ENCODE peak calls at places on chromosome 17, in nine cellular contexts. I is lung microvascular endothelial cell; E is CD8-positive, alpha-beta memory T cell; U is frontal cortex; G is NCI-H460; X is activated naive CD8-positive, alpha-beta T cell treated with anti-CD3 and anti-CD28 coated beads, Interleukin-2, amount 50 U/mL, for 24 hours; H is brain pericyte; R is GM20000; S is activated CD4-positive, CD25-positive, alpha-beta regulatory T cell. F is an unnamed sample.

GRCh38 chr17:2337811-2338657 is 733 bp downstream of the SGSM2 start:
- DNase-seq in I (peak; percentile 66), E (peak; percentile 61), U (peak; percentile 78), G (peak; percentile 48), X (peak; percentile 66), H (no peak), R (peak; percentile 83), S (no peak), F (peak; percentile 83)

GRCh38 chr17:40515011-40515410 is 13.6 kb upstream of the TNS4 start:
- DNase-seq in I (no peak), E (no peak), U (no peak), G (no peak), X (no peak), H (no peak), R (no peak), S (no peak), F (no peak)

GRCh38 chr17:81334419-81334896 is 39.4 kb upstream of the SLC38A10 start:
- DNase-seq in I (no peak), E (no peak), U (no peak), G (no peak), X (no peak), H (no peak), R (no peak), S (no peak), F (no peak)

GRCh38 chr17:82786427-82786826 is 34.6 kb downstream of the TBCD start:
- DNase-seq in I (no peak), E (no peak), U (no peak), G (no peak), X (no peak), H (no peak), R (no peak), S (no peak), F (no peak)

GRCh38 chr17:2693561-2694380 is 17.8 kb downstream of the CLUH start:
- DNase-seq in I (no peak), E (no peak), U (no peak), G (no peak), X (no peak), H (no peak), R (peak; percentile 25), S (no peak), F (no peak)

GRCh38 chr17:40646791-40647548 is 648 bp downstream of the SMARCE1 start:
- DNase-seq in I (peak; percentile 65), E (peak; percentile 36), U (no peak), G (no peak), X (peak; percentile 50), H (no peak), R (peak; percentile 64), S (peak; percentile 31), F (no peak)

GRCh38 chr17:46264456-46265198 is 30.3 kb upstream of the LRRC37A start:
- DNase-seq in I (peak; percentile 62), E (peak; percentile 18), U (no peak), G (no peak), X (no peak), H (no peak), R (peak; percentile 45), S (no peak), F (peak; percentile 90)

GRCh38 chr17:7650509-7651096 is at the start of gene ATP1B2:
- DNase-seq in I (peak; percentile 20), E (peak; percentile 82), U (peak; percentile 89), G (peak; percentile 46), X (peak; percentile 70), H (no peak), R (peak; percentile 89), S (peak; percentile 36), F (peak; percentile 46)

GRCh38 chr17:32479074-32479617 is 7.6 kb upstream of the CDK5R1 start:
- DNase-seq in I (no peak), E (no peak), U (no peak), G (no peak), X (no peak), H (no peak), R (no peak), S (no peak), F (no peak)

GRCh38 chr17:2701161-2701995 is 10.2 kb downstream of the CLUH start:
- DNase-seq in I (no peak), E (no peak), U (no peak), G (no peak), X (no peak), H (no peak), R (peak; percentile 20), S (no peak), F (no peak)

GRCh38 chr17:2395258-2396170 is 5.3 kb downstream of the MNT start:
- DNase-seq in I (peak; percentile 66), E (no peak), U (no peak), G (peak; percentile 53), X (peak; percentile 18), H (no peak), R (no peak), S (no peak), F (peak; percentile 53)

GRCh38 chr17:42027961-42028790 is 8.3 kb downstream of the NKIRAS2 start:
- DNase-seq in I (no peak), E (no peak), U (no peak), G (no peak), X (no peak), H (no peak), R (no peak), S (no peak), F (no peak)

GRCh38 chr17:40535438-40535837 is 29.8 kb downstream of the CCR7 start:
- DNase-seq in I (no peak), E (no peak), U (no peak), G (no peak), X (no peak), H (no peak), R (no peak), S (no peak), F (no peak)

GRCh38 chr17:6712854-6713129 is 377 bp downstream of the SLC13A5 start:
- DNase-seq in I (no peak), E (no peak), U (no peak), G (no peak), X (no peak), H (no peak), R (no peak), S (no peak), F (no peak)

GRCh38 chr17:75570772-75571171 is 16.8 kb upstream of the MYO15B start:
- DNase-seq in I (no peak), E (no peak), U (no peak), G (no peak), X (no peak), H (no peak), R (no peak), S (no peak), F (no peak)

F was measured in hepatic stellate cell.